ENCODE peak calls at places on chromosomes 2 and 18, in eight cellular contexts. S is psoas muscle; I is tibial nerve; K is H1; U is PC-9; O is neural progenitor cell; M is hepatocyte; C is CD8-positive, alpha-beta T cell. F is an unnamed sample.

GRCh38 chr2:205464681-205465080 is 217.6 kb upstream of the NRP2 start:
- DNase-seq in M (no peak), S (no peak), U (no peak), C (no peak), K (no peak), I (no peak), O (peak), F (no peak)

GRCh38 chr2:175123254-175123653 is 44.7 kb downstream of the ATF2 start:
- DNase-seq in M (no peak), O (no peak), S (no peak), I (no peak), C (no peak), K (no peak), U (no peak), F (no peak)

GRCh38 chr2:237663517-237663916 is 36.1 kb downstream of the LRRFIP1 start:
- DNase-seq in C (no peak), O (no peak), K (no peak), I (no peak), M (no peak), U (no peak), S (no peak), F (no peak)

GRCh38 chr18:55587341-55588000 is 521 bp downstream of the TCF4 start:
- DNase-seq in U (no peak), S (peak), K (no peak), O (peak), I (peak), M (peak), C (no peak), F (peak)

GRCh38 chr2:58448065-58448507 is 207.0 kb upstream of the FANCL start:
- DNase-seq in U (peak), K (peak), I (peak), C (no peak), M (peak), O (peak), S (no peak), F (peak)

GRCh38 chr2:227323818-227324217 is 1.2 kb upstream of the MFF start:
- DNase-seq in M (no peak), S (no peak), C (no peak), U (no peak), O (no peak), I (no peak), K (no peak), F (no peak)

GRCh38 chr2:27211241-27211942 is 449 bp upstream of the ATRAID start:
- DNase-seq in O (no peak), K (no peak), U (peak), M (no peak), S (no peak), I (peak), C (no peak), F (peak)

GRCh38 chr2:157460384-157460837 is 16.5 kb upstream of the CYTIP start:
- DNase-seq in C (no peak), U (no peak), M (peak), O (no peak), I (no peak), S (no peak), K (no peak), F (peak)

GRCh38 chr2:169294001-169294675 is 68.2 kb downstream of the LRP2 start:
- DNase-seq in M (no peak), K (no peak), S (no peak), I (no peak), C (no peak), O (no peak), U (no peak), F (no peak)

GRCh38 chr18:59189746-59190145 is 30.2 kb upstream of the GRP start:
- DNase-seq in U (no peak), S (no peak), M (no peak), I (no peak), K (no peak), C (no peak), O (no peak), F (no peak)

GRCh38 chr18:55869965-55870585 is 282.1 kb upstream of the TCF4 start:
- DNase-seq in I (peak), S (peak), U (no peak), M (no peak), C (no peak), K (no peak), O (no peak), F (peak)

GRCh38 chr2:231467613-231468525 is 3.6 kb upstream of the NCL start:
- DNase-seq in I (no peak), M (no peak), U (no peak), K (no peak), C (no peak), O (no peak), S (no peak), F (no peak)

GRCh38 chr2:136005462-136006205 is 20.2 kb upstream of the DARS1 start:
- DNase-seq in U (no peak), C (no peak), I (no peak), K (no peak), M (no peak), S (no peak), O (no peak), F (no peak)

GRCh38 chr2:134707330-134707676 is 11.5 kb downstream of the TMEM163 start:
- DNase-seq in C (no peak), K (no peak), O (no peak), S (no peak), U (no peak), M (no peak), I (no peak), F (no peak)

GRCh38 chr18:38174173-38174572 is 608.6 kb upstream of the CELF4 start:
- DNase-seq in K (no peak), C (no peak), M (no peak), I (no peak), S (no peak), U (no peak), O (no peak), F (no peak)
- H3K4me3 ChIP-seq in K (no peak), C (no peak), M (no peak), I (no peak), S (no peak), U (no peak), O (no peak), F (no peak)

GRCh38 chr2:40534528-40534927 is 82.6 kb upstream of the SLC8A1 start:
- DNase-seq in C (no peak), U (no peak), M (no peak), S (no peak), K (no peak), O (no peak), I (no peak), F (no peak)

GRCh38 chr2:40544072-40544471 is 92.2 kb upstream of the SLC8A1 start:
- DNase-seq in C (no peak), K (no peak), M (no peak), O (no peak), S (no peak), U (no peak), I (no peak), F (no peak)

GRCh38 chr2:40543381-40543780 is 91.5 kb upstream of the SLC8A1 start:
- DNase-seq in S (no peak), U (no peak), K (no peak), I (no peak), C (no peak), O (no peak), M (no peak), F (no peak)

GRCh38 chr2:40535891-40536290 is 84.0 kb upstream of the SLC8A1 start:
- DNase-seq in C (no peak), K (no peak), S (no peak), M (no peak), I (no peak), O (no peak), U (no peak), F (no peak)

GRCh38 chr2:40540026-40540425 is 88.1 kb upstream of the SLC8A1 start:
- DNase-seq in O (no peak), I (no peak), U (no peak), C (no peak), K (no peak), S (no peak), M (no peak), F (no peak)
- TF ChIP-seq CTCF in O (no peak), I (no peak), U (no peak), C (no peak), K (no peak), S (no peak), M (no peak), F (no peak)

GRCh38 chr18:15198116-15198389 is 450.1 kb downstream of the ANKRD30B start:
- DNase-seq in O (no peak), U (no peak), M (no peak), C (no peak), K (no peak), S (no peak), I (no peak), F (no peak)
- H3K4me3 ChIP-seq in O (no peak), U (no peak), M (no peak), C (no peak), K (no peak), S (peak), I (no peak), F (peak)

DNA sequence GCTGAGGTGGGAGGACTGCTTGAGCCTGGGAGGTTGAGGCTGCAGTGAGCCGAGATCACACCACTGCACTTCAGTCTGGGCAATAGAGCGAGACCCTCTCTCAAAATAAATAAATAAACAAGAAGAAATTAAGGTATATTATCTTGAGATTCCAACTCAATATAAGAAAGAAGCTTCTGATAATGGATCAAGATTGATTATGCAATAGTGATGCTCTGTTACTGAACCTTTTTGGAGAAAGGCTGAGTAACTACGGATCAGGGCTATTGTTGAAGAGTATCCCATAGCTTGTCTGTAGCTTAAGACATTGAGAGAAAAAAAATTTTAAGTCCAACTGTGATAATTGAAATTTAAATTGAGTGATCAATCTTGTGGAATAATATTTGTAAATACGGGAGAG is 17.7 kb downstream of the GULP1 start:
- DNase-seq in K (no peak), S (no peak), U (no peak), C (no peak), O (no peak), M (no peak), I (no peak), F (no peak)
- TF ChIP-seq CTCF in K (no peak), S (no peak), U (no peak), C (no peak), O (no peak), M (no peak), I (no peak), F (no peak)

DNA sequence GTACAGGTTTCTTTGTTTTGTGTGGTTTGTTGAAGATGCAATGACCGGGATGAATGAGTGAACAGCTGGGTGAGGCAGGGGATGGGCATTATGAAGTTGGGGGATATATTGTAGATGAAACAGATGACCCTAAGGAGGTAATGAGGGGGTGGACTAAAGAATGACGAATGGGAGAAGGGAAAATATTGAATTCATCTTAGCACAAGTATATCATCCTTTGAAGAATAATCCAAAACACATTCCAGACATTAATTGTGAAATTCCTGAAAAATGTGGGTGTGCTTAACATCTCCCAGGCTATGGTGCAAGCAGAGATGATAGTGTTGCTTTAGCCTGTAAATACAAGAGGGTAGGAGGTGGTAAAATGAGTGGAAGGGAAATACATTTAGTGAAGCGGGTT is 5.8 kb downstream of the CRIM1 start:
- DNase-seq in O (no peak), I (no peak), K (no peak), U (no peak), S (no peak), C (no peak), M (no peak), F (peak)
- H3K4me3 ChIP-seq in O (no peak), I (no peak), K (no peak), U (no peak), S (no peak), C (no peak), M (no peak), F (no peak)

GRCh38 chr18:52287151-52287550 is 52.8 kb upstream of the DCC start:
- DNase-seq in O (no peak), I (no peak), U (no peak), C (no peak), M (no peak), S (no peak), K (no peak), F (no peak)

GRCh38 chr18:52283927-52284326 is 56.1 kb upstream of the DCC start:
- DNase-seq in I (no peak), C (no peak), K (no peak), S (no peak), O (no peak), U (no peak), M (no peak), F (no peak)

GRCh38 chr18:52286675-52287074 is 53.3 kb upstream of the DCC start:
- DNase-seq in U (no peak), K (no peak), C (no peak), O (no peak), I (no peak), M (no peak), S (no peak), F (no peak)

DNA sequence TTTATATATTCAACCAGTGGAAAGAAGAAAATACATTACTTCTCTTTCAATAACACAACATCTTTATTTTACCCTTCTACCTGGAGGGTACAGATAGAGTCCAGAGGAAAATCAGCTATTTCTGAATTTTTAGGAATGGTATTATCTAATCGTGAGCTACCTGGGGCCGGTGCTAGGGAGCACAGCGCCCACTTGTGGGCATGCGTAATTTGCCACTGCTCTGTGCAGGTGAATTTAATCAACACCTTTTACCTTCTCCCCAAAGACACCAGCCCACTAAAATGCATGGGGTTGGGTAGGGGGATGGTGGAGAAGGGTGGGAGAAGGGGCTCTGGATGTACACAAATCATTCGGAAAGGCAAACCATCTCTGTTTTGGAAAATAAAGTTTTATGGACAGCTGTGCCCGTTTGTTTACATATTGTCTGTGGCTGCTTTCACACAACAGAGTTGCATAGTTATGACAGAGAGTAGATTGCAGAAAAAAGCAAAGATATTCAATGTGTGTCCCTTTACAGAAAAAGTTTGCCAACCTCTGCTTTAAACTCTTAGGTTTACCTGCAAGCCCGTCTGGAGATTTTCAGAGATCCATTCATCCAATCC is 51.5 kb upstream of the DCC start:
- DNase-seq in S (no peak), C (no peak), U (peak), O (peak), I (no peak), M (peak), K (peak), F (no peak)
- TF ChIP-seq CTCF in S (peak), C (no peak), U (peak), O (peak), I (no peak), M (peak), K (peak), F (no peak)

DNA sequence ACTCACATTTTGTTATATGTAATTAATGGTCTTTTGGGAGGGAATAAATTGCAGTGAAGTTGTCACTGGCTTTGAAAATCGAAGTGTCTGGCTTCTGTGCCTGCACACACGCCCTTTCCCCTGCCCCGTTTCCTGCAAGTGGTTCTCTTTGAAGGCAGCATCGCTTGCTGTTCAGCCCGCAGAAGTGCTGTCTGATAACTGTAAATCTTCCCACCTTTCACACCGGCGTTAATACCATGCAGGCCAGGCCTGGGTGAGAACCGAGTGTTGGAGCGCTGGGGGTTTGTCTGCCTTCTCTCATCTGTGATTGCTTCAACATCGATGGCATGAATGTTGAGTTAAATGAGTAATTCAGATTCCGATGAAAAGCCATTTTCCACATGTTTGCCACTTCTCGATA is 37.9 kb upstream of the RPL31 start:
- DNase-seq in C (no peak), O (no peak), S (no peak), U (no peak), M (no peak), K (no peak), I (no peak), F (no peak)
- H3K4me3 ChIP-seq in C (no peak), O (no peak), S (no peak), U (no peak), M (no peak), K (no peak), I (no peak), F (no peak)

GRCh38 chr18:6537468-6537867 is 122.8 kb upstream of the L3MBTL4 start:
- DNase-seq in C (no peak), K (no peak), O (no peak), S (no peak), I (no peak), M (no peak), U (no peak), F (no peak)

GRCh38 chr18:6546229-6546628 is 131.5 kb upstream of the L3MBTL4 start:
- DNase-seq in I (no peak), K (no peak), C (no peak), M (no peak), U (no peak), O (no peak), S (no peak), F (no peak)

GRCh38 chr18:6547476-6547875 is 132.8 kb upstream of the L3MBTL4 start:
- DNase-seq in O (no peak), C (no peak), M (no peak), U (no peak), K (no peak), S (no peak), I (no peak), F (no peak)

GRCh38 chr18:6542296-6542695 is 127.6 kb upstream of the L3MBTL4 start:
- DNase-seq in I (no peak), S (no peak), O (no peak), M (no peak), C (no peak), U (no peak), K (no peak), F (no peak)

DNA sequence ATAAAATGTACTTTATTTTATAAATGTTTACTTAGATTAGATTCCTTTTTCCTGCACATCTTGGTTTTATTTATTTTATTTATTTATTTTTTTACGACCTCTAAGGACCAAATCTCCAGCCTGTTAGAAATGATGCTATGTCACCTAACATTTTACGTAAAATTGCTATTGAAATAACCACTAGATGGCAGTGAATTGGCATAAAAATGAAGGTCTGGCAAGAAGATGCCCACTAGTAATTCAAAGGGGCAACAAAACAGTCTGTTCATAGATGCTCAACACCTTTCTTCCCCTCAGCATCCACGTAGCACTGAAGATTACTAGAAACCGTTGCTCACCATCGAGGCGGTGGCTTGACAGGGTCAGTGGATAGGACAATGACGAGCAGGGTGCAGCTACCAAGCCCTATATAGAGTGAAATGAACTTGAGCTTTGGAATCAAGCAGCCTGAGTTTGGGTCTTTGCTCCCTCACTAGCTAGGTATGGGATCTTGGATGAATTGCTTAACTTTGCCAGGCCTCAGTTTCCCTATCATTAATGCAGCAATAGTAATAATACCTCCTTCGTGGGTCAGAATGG is 128.7 kb upstream of the L3MBTL4 start:
- DNase-seq in U (no peak), C (no peak), I (no peak), K (no peak), O (peak), S (no peak), M (peak), F (peak)
- TF ChIP-seq CTCF in U (peak), C (no peak), I (peak), K (no peak), O (peak), S (peak), M (peak), F (peak)

GRCh38 chr2:150585221-150585971 is 97.9 kb upstream of the RND3 start:
- DNase-seq in C (no peak), U (no peak), K (no peak), I (no peak), S (no peak), O (no peak), M (no peak), F (no peak)

GRCh38 chr2:150587547-150588209 is 100.2 kb upstream of the RND3 start:
- DNase-seq in M (no peak), U (no peak), I (no peak), O (no peak), S (no peak), K (no peak), C (no peak), F (peak)

GRCh38 chr2:150586858-150587257 is 99.4 kb upstream of the RND3 start:
- DNase-seq in M (no peak), C (no peak), S (no peak), I (no peak), O (no peak), K (no peak), U (peak), F (peak)

GRCh38 chr2:150589760-150590159 is 102.3 kb upstream of the RND3 start:
- DNase-seq in U (no peak), I (no peak), S (no peak), K (no peak), C (no peak), O (no peak), M (no peak), F (no peak)

GRCh38 chr2:150588210-150588870 is 100.9 kb upstream of the RND3 start:
- DNase-seq in K (no peak), U (no peak), S (no peak), I (no peak), O (no peak), C (no peak), M (no peak), F (peak)
- H3K4me3 ChIP-seq in K (no peak), U (no peak), S (no peak), I (no peak), O (no peak), C (no peak), M (no peak), F (no peak)